ENCODE peak calls at places on chromosomes 11 and 22, in seven cellular contexts. One of them, this sample, is unnamed.

GRCh38 chr11:58913685-58914084 is 25.6 kb upstream of the GLYATL1 start:
- DNase-seq in hepatocyte: peak; percentile 28
- DNase-seq in osteoblast: no peak
- DNase-seq in uterus: no peak
- DNase-seq in A673: no peak
- DNase-seq in breast epithelium: no peak
- DNase-seq in cardiac muscle cell: no peak
- DNase-seq in this sample: no peak

GRCh38 chr11:33942954-33943353 is 51.1 kb upstream of the LMO2 start:
- DNase-seq in hepatocyte: no peak
- DNase-seq in osteoblast: peak; percentile 92
- DNase-seq in uterus: no peak
- DNase-seq in A673: peak; percentile 54
- DNase-seq in breast epithelium: no peak
- DNase-seq in cardiac muscle cell: no peak
- DNase-seq in this sample: peak; percentile 58

GRCh38 chr11:68297812-68298658 is 14.4 kb upstream of the LRP5 start:
- DNase-seq in hepatocyte: peak; percentile 89
- DNase-seq in osteoblast: peak; percentile 99
- DNase-seq in uterus: peak; percentile 87
- DNase-seq in A673: peak; percentile 83
- DNase-seq in breast epithelium: peak; percentile 53
- DNase-seq in cardiac muscle cell: peak; percentile 75
- DNase-seq in this sample: peak; percentile 84

GRCh38 chr11:77081976-77082836 is 15.4 kb downstream of the CAPN5 start:
- DNase-seq in hepatocyte: no peak
- DNase-seq in osteoblast: peak; percentile 60
- DNase-seq in uterus: peak; percentile 10
- DNase-seq in A673: no peak
- DNase-seq in breast epithelium: no peak
- DNase-seq in cardiac muscle cell: no peak
- DNase-seq in this sample: no peak

GRCh38 chr11:35216962-35217667 is 78.1 kb downstream of the CD44 start:
- DNase-seq in hepatocyte: no peak
- DNase-seq in osteoblast: peak; percentile 10
- DNase-seq in uterus: no peak
- DNase-seq in A673: no peak
- DNase-seq in breast epithelium: no peak
- DNase-seq in cardiac muscle cell: no peak
- DNase-seq in this sample: peak; percentile 17

GRCh38 chr22:29004647-29005371 is 56.8 kb downstream of the C22orf31 start:
- DNase-seq in hepatocyte: peak; percentile 85
- DNase-seq in osteoblast: no peak
- DNase-seq in uterus: peak; percentile 23
- DNase-seq in A673: no peak
- DNase-seq in breast epithelium: peak; percentile 22
- DNase-seq in cardiac muscle cell: peak; percentile 88
- DNase-seq in this sample: no peak

GRCh38 chr11:113884361-113884836 is 9.0 kb upstream of the USP28 start:
- DNase-seq in hepatocyte: peak; percentile 37
- DNase-seq in osteoblast: peak; percentile 32
- DNase-seq in uterus: no peak
- DNase-seq in A673: no peak
- DNase-seq in breast epithelium: no peak
- DNase-seq in cardiac muscle cell: no peak
- DNase-seq in this sample: no peak

GRCh38 chr22:38505595-38506117 is 455 bp downstream of the DDX17 start:
- DNase-seq in hepatocyte: peak; percentile 85
- DNase-seq in osteoblast: peak; percentile 90
- DNase-seq in uterus: peak; percentile 81
- DNase-seq in A673: peak; percentile 65
- DNase-seq in breast epithelium: peak; percentile 63
- DNase-seq in cardiac muscle cell: peak; percentile 68
- DNase-seq in this sample: peak; percentile 64

GRCh38 chr22:46547179-46547882 is 9.9 kb upstream of the CELSR1 start:
- DNase-seq in hepatocyte: peak; percentile 59
- DNase-seq in osteoblast: peak; percentile 97
- DNase-seq in uterus: peak; percentile 46
- DNase-seq in A673: no peak
- DNase-seq in breast epithelium: peak; percentile 59
- DNase-seq in cardiac muscle cell: peak; percentile 71
- DNase-seq in this sample: no peak

GRCh38 chr11:134398644-134399292 is 13.3 kb downstream of the B3GAT1 start:
- DNase-seq in hepatocyte: no peak
- DNase-seq in osteoblast: no peak
- DNase-seq in uterus: no peak
- DNase-seq in A673: no peak
- DNase-seq in breast epithelium: no peak
- DNase-seq in cardiac muscle cell: no peak
- DNase-seq in this sample: no peak

GRCh38 chr11:12799373-12799835 is 125.2 kb downstream of the TEAD1 start:
- DNase-seq in hepatocyte: no peak
- DNase-seq in osteoblast: no peak
- DNase-seq in uterus: no peak
- DNase-seq in A673: peak; percentile 52
- DNase-seq in breast epithelium: no peak
- DNase-seq in cardiac muscle cell: no peak
- DNase-seq in this sample: no peak

GRCh38 chr11:12798609-12799011 is 124.4 kb downstream of the TEAD1 start:
- DNase-seq in hepatocyte: no peak
- DNase-seq in osteoblast: no peak
- DNase-seq in uterus: no peak
- DNase-seq in A673: no peak
- DNase-seq in breast epithelium: peak; percentile 54
- DNase-seq in cardiac muscle cell: no peak
- DNase-seq in this sample: no peak

GRCh38 chr11:12801976-12802375 is 127.8 kb downstream of the TEAD1 start:
- DNase-seq in hepatocyte: no peak
- DNase-seq in osteoblast: no peak
- DNase-seq in uterus: no peak
- DNase-seq in A673: no peak
- DNase-seq in breast epithelium: no peak
- DNase-seq in cardiac muscle cell: no peak
- DNase-seq in this sample: no peak

GRCh38 chr11:12797996-12798395 is 123.8 kb downstream of the TEAD1 start:
- DNase-seq in hepatocyte: no peak
- DNase-seq in osteoblast: no peak
- DNase-seq in uterus: no peak
- DNase-seq in A673: no peak
- DNase-seq in breast epithelium: no peak
- DNase-seq in cardiac muscle cell: no peak
- DNase-seq in this sample: no peak

DNA sequence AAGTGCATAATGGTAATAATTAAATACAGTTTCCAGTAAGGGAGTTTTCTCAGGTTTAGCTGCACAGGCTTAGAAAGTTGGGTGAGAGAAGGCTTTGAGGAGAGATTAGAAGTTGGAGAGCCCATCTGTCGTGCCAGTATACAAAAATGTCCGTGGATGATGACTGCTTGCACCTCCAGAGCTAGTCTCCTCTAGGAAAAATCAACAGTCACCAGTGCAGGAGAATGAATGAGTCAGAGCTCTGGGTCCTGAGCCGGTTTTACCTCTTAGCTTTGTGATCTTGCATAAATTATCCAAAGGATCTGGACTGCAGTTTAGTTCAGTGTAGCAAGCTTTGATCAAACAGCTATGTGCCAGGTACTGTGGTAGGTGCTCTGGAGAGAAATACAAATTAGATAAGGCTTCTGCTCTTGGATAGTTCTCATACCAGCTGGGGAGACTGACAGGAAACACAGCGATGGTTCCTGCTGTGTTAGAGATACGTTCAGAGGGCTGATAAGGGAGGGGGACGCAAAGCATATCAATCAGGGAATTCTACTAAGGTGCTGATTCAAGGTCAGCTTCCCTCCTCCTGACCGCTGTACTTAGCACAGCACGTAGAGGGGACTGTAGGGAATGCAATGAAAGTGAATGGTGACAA is 125.9 kb downstream of the TEAD1 start:
- DNase-seq in hepatocyte: peak; percentile 82
- DNase-seq in osteoblast: peak; percentile 91
- DNase-seq in uterus: no peak
- DNase-seq in A673: peak; percentile 39
- DNase-seq in breast epithelium: no peak
- DNase-seq in cardiac muscle cell: peak; percentile 72
- DNase-seq in this sample: no peak
- H3K4me3 ChIP-seq in hepatocyte: no peak overlapping the region
- H3K4me3 ChIP-seq in osteoblast: no peak overlapping the region
- H3K4me3 ChIP-seq in uterus: no peak overlapping the region
- H3K4me3 ChIP-seq in A673: peak overlapping the region; percentile 12
- H3K4me3 ChIP-seq in breast epithelium: no peak overlapping the region
- H3K4me3 ChIP-seq in cardiac muscle cell: no peak overlapping the region
- H3K4me3 ChIP-seq in this sample: no peak overlapping the region

DNA sequence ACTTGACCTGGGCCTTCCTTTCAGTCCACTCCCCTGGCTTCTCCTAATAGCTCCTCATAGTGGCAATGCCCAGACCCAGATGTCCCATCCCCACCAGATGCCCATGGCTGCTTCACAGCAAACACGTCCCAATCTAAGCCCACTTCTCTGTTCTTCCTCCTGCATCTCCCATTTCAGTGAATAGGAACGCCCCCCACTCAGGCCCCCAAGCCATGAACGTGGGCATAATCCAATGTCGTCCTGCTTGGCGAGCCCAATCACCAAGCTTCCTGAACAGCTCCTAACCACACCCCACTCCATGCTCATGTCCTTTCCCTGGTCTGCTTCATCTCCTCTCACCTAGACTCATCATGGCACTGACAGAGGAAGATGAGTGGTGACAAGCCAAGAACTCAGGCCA is 8.9 kb downstream of the IL18BP start:
- DNase-seq in hepatocyte: no peak
- DNase-seq in osteoblast: peak; percentile 23
- DNase-seq in uterus: no peak
- DNase-seq in A673: no peak
- DNase-seq in breast epithelium: no peak
- DNase-seq in cardiac muscle cell: no peak
- DNase-seq in this sample: no peak
- TF ChIP-seq CTCF in hepatocyte: no peak
- TF ChIP-seq CTCF in osteoblast: no peak
- TF ChIP-seq CTCF in uterus: no peak
- TF ChIP-seq CTCF in A673: no peak
- TF ChIP-seq CTCF in breast epithelium: no peak
- TF ChIP-seq CTCF in cardiac muscle cell: no peak
- TF ChIP-seq CTCF in this sample: no peak

DNA sequence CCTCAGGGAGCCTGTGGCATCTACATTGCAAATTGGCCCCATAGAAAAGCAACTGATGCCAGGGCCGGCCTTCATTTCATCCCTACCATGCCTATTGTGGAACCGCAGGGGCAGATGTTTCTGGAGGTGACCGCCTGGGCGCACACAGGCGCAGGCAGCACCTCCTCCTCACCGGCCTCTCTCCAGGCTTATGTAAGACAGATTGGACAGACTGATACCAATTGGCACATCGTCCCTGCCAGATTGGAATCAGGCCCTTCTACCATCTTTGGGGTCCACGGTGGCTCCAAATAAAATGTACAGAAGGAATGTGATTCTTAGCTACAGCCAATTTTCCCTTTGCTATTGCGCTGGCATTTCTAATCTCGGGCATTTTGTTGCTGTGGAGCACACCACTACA is 732.6 kb downstream of the NTM start:
- DNase-seq in hepatocyte: no peak
- DNase-seq in osteoblast: no peak
- DNase-seq in uterus: no peak
- DNase-seq in A673: no peak
- DNase-seq in breast epithelium: no peak
- DNase-seq in cardiac muscle cell: no peak
- DNase-seq in this sample: no peak
- H3K4me3 ChIP-seq in hepatocyte: no peak overlapping the region
- H3K4me3 ChIP-seq in osteoblast: no peak overlapping the region
- H3K4me3 ChIP-seq in uterus: no peak overlapping the region
- H3K4me3 ChIP-seq in A673: no peak overlapping the region
- H3K4me3 ChIP-seq in breast epithelium: no peak overlapping the region
- H3K4me3 ChIP-seq in cardiac muscle cell: no peak overlapping the region
- H3K4me3 ChIP-seq in this sample: no peak overlapping the region

GRCh38 chr11:119335091-119335654 is 846 bp downstream of the RNF26 start:
- DNase-seq in hepatocyte: no peak
- DNase-seq in osteoblast: no peak
- DNase-seq in uterus: no peak
- DNase-seq in A673: no peak
- DNase-seq in breast epithelium: no peak
- DNase-seq in cardiac muscle cell: no peak
- DNase-seq in this sample: no peak

GRCh38 chr11:119335655-119336543 is 1.6 kb downstream of the RNF26 start:
- DNase-seq in hepatocyte: no peak
- DNase-seq in osteoblast: no peak
- DNase-seq in uterus: no peak
- DNase-seq in A673: no peak
- DNase-seq in breast epithelium: peak; percentile 37
- DNase-seq in cardiac muscle cell: no peak
- DNase-seq in this sample: no peak

GRCh38 chr11:119336744-119337469 is 2.6 kb downstream of the RNF26 start:
- DNase-seq in hepatocyte: no peak
- DNase-seq in osteoblast: no peak
- DNase-seq in uterus: no peak
- DNase-seq in A673: no peak
- DNase-seq in breast epithelium: no peak
- DNase-seq in cardiac muscle cell: no peak
- DNase-seq in this sample: no peak

GRCh38 chr11:119332111-119332765 is 2.1 kb upstream of the RNF26 start:
- DNase-seq in hepatocyte: no peak
- DNase-seq in osteoblast: no peak
- DNase-seq in uterus: no peak
- DNase-seq in A673: no peak
- DNase-seq in breast epithelium: no peak
- DNase-seq in cardiac muscle cell: no peak
- DNase-seq in this sample: no peak

DNA sequence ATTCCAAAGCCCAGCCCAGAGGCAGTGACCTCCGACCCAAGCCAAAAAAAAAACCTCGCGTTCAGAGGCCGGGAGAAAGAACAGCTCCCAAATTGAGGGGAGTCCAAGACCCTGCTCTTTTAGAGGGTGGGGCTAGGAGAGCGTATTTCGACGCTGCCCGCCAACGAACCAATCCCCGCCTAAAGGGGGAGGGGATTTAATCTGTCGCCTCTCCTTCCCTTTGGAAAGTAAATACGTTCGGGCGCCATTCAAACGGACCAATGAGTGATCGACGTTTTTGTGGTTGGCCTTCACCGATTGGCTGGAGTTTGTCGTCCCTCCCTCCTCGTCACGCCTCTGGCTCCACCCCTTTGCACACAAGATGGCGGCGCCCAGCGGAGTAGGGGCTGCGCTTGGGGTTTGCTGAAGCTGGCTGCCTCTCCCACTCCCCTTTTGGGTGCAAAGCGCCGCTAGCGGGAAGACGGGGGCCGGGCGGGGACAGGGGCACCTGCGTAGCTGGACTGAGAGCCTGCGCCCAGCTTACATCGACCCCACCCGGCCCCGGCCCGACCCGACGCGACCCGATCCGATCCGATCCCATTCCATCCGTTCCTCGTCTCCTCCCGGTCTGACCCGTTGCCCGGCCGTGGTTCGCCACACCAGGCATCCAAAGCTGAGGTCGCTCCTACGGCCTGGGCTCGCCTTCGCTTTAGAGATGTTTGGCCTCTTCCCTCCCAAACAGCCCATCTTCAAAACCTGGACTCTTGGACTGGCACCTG is at the start of gene RNF26:
- DNase-seq in hepatocyte: peak; percentile 97
- DNase-seq in osteoblast: peak; percentile 100
- DNase-seq in uterus: peak; percentile 94
- DNase-seq in A673: peak; percentile 100
- DNase-seq in breast epithelium: peak; percentile 98
- DNase-seq in cardiac muscle cell: peak; percentile 99
- DNase-seq in this sample: peak; percentile 98
- TF ChIP-seq CTCF in hepatocyte: no peak
- TF ChIP-seq CTCF in osteoblast: no peak
- TF ChIP-seq CTCF in uterus: no peak
- TF ChIP-seq CTCF in A673: no peak
- TF ChIP-seq CTCF in breast epithelium: peak; percentile 16
- TF ChIP-seq CTCF in cardiac muscle cell: no peak
- TF ChIP-seq CTCF in this sample: no peak